ENCODE peak calls at places on chromosome X, in eight cellular contexts. W is stomach, E is coronary artery, B is epithelial cell of esophagus, Q is vagina, J is OCI-LY7, G is sigmoid colon, D is HFFc6. V is an unnamed sample.

GRCh38 chrX:39688576-39689373 is 409.0 kb downstream of the BCOR start:
- DNase-seq in W (peak; percentile 75), E (peak; percentile 79), B (peak; percentile 30), Q (no peak), J (no peak), G (peak; percentile 76), D (no peak), V (peak; percentile 59)

GRCh38 chrX:39550795-39551361 is 546.9 kb downstream of the BCOR start:
- DNase-seq in W (no peak), E (peak; percentile 26), B (no peak), Q (no peak), J (no peak), G (no peak), D (no peak), V (no peak)

GRCh38 chrX:133776072-133776471 is 209.3 kb downstream of the GPC3 start:
- DNase-seq in W (peak; percentile 27), E (no peak), B (peak; percentile 0), Q (no peak), J (no peak), G (no peak), D (no peak), V (no peak)

GRCh38 chrX:136157187-136157586 is 9.9 kb downstream of the FHL1 start:
- DNase-seq in W (no peak), E (no peak), B (no peak), Q (no peak), J (peak; percentile 55), G (no peak), D (no peak), V (no peak)

GRCh38 chrX:71367396-71367795 is 1.2 kb downstream of the TAF1 start:
- DNase-seq in W (no peak), E (no peak), B (no peak), Q (no peak), J (no peak), G (no peak), D (no peak), V (no peak)

GRCh38 chrX:154460326-154460725 is 2.2 kb downstream of the PLXNA3 start:
- DNase-seq in W (no peak), E (no peak), B (no peak), Q (no peak), J (no peak), G (no peak), D (no peak), V (no peak)

GRCh38 chrX:71616672-71617529 is 1.4 kb downstream of the CXCR3 start:
- DNase-seq in W (no peak), E (no peak), B (no peak), Q (no peak), J (no peak), G (no peak), D (no peak), V (no peak)

GRCh38 chrX:39766882-39767281 is 330.9 kb downstream of the BCOR start:
- DNase-seq in W (no peak), E (peak; percentile 86), B (no peak), Q (no peak), J (no peak), G (peak; percentile 52), D (no peak), V (no peak)

GRCh38 chrX:115147220-115147619 is 42.0 kb upstream of the RBMXL3 start:
- DNase-seq in W (no peak), E (no peak), B (peak; percentile 24), Q (no peak), J (no peak), G (no peak), D (no peak), V (no peak)

GRCh38 chrX:53584891-53585290 is 101.6 kb downstream of the HUWE1 start:
- DNase-seq in W (no peak), E (no peak), B (no peak), Q (no peak), J (no peak), G (no peak), D (no peak), V (no peak)

GRCh38 chrX:26670521-26670920 is 454.6 kb downstream of the MAGEB5 start:
- DNase-seq in W (no peak), E (no peak), B (no peak), Q (no peak), J (no peak), G (no peak), D (no peak), V (no peak)

GRCh38 chrX:109914114-109914849 is 88.6 kb upstream of the TMEM164 start:
- DNase-seq in W (no peak), E (no peak), B (no peak), Q (no peak), J (no peak), G (no peak), D (no peak), V (no peak)

GRCh38 chrX:37986893-37987292 is 19.5 kb upstream of the SYTL5 start:
- DNase-seq in W (no peak), E (no peak), B (no peak), Q (no peak), J (no peak), G (no peak), D (no peak), V (no peak)

GRCh38 chrX:119468930-119469635 is 839 bp downstream of the SLC25A5 start:
- DNase-seq in W (peak; percentile 93), E (peak; percentile 86), B (peak; percentile 81), Q (no peak), J (peak; percentile 87), G (peak; percentile 93), D (peak; percentile 51), V (peak; percentile 77)

GRCh38 chrX:53263597-53264094 is 17.7 kb downstream of the IQSEC2 start:
- DNase-seq in W (no peak), E (no peak), B (peak; percentile 71), Q (no peak), J (no peak), G (no peak), D (peak; percentile 81), V (no peak)

GRCh38 chrX:17689971-17690409 is 47.3 kb upstream of the SCML1 start:
- DNase-seq in W (peak; percentile 41), E (no peak), B (peak; percentile 61), Q (no peak), J (peak; percentile 36), G (no peak), D (peak; percentile 60), V (peak; percentile 30)

GRCh38 chrX:136525738-136526606 is 6.0 kb upstream of the VGLL1 start:
- DNase-seq in W (peak; percentile 76), E (peak; percentile 76), B (peak; percentile 77), Q (no peak), J (no peak), G (peak; percentile 95), D (peak; percentile 78), V (no peak)

GRCh38 chrX:29728639-29729038 is 486.7 kb upstream of the MAGEB2 start:
- DNase-seq in W (no peak), E (no peak), B (peak; percentile 79), Q (no peak), J (no peak), G (no peak), D (no peak), V (no peak)

GRCh38 chrX:119398974-119399771 is at the start of gene SLC25A43:
- DNase-seq in W (peak; percentile 49), E (no peak), B (no peak), Q (no peak), J (peak; percentile 71), G (peak; percentile 76), D (no peak), V (peak; percentile 14)

GRCh38 chrX:46327229-46328081 is 217.8 kb downstream of the ZNF674 start:
- DNase-seq in W (peak; percentile 51), E (no peak), B (peak; percentile 88), Q (no peak), J (no peak), G (no peak), D (no peak), V (peak; percentile 16)

GRCh38 chrX:34341258-34341657 is 209.1 kb upstream of the FAM47A start:
- DNase-seq in W (no peak), E (no peak), B (peak; percentile 11), Q (no peak), J (no peak), G (no peak), D (no peak), V (no peak)
- TF ChIP-seq CTCF in W (no peak), E (no peak), B (peak; percentile 5), Q (no peak), J (peak; percentile 40), G (no peak), D (no peak), V (peak; percentile 55)

GRCh38 chrX:43500996-43501694 is 155.0 kb upstream of the MAOA start:
- DNase-seq in W (no peak), E (no peak), B (peak; percentile 55), Q (no peak), J (no peak), G (no peak), D (no peak), V (no peak)
- TF ChIP-seq CTCF in W (no peak), E (no peak), B (no peak), Q (no peak), J (no peak), G (no peak), D (no peak), V (no peak)

DNA sequence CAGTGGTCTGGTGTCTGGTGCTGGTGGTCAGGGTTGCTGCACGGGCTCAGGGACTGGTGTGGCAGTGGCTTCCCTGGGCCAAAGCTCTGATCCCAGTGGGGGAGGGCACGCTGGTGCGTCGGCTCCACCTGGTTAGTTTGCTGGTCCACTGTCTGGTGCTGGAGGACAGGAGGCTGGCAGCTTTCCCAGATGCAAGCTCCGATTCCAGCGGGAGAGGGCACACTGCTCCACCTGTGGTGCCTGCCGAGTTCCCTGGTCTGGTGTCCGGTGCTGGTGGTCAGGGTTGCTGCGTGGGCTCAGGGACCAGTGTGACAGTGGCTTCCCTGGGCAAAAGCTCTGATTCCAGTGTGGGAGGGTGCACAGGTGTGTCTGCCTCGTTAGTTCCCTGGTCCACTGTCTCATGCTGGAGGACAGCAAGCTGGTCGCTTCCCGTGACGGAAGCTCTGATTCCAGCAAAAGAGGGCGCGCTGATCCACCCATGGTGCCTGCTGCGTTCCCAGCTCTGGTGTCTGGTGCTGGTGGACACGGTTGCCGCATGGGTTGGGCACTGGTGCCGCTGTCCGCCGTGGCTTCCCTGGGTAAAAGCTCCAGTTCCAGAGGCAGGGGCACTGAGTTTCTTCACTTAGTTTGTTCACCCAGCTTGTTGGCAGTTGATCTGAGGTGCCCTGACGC is 5.8 kb downstream of the VMA21 start:
- DNase-seq in W (peak; percentile 54), E (no peak), B (no peak), Q (no peak), J (no peak), G (peak; percentile 81), D (no peak), V (no peak)
- TF ChIP-seq CTCF in W (no peak), E (no peak), B (no peak), Q (no peak), J (no peak), G (no peak), D (no peak), V (no peak)

DNA sequence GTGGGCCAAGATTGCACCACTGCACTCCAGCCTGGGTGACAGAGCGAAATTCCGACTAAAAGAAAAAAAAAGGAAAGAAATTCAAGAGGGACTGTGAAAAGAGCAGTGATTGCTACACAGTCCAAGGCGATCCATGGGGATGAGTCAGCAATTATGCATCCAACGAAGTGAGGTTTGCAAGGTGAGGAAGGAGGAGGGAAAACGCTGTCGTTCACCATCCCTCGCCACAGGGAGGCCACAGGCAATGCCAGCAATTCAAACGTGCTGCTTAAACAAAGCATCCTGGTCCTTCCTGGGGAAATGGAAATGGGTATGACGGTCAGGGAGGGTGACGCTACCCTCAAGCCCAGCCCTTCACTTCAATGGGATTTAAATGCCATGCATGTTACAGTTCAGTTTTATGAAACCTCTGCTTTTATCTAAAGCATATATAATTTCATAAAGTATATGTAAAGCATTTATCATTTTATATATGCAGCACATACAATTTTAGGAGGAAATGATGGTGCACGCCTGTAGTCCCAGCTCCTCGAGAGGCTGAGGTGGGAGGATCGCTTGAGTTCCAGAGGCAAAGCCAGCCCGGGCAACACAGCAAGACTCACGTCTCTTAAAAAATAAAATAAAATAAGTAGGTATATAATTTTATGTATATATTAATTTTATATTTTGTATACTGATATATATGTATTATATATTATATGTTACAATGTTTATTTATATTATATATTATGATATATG is 108.7 kb downstream of the DHRSX start:
- DNase-seq in W (no peak), E (no peak), B (peak; percentile 96), Q (no peak), J (no peak), G (no peak), D (peak; percentile 90), V (no peak)
- TF ChIP-seq CTCF in W (no peak), E (no peak), B (peak; percentile 56), Q (no peak), J (no peak), G (no peak), D (peak; percentile 54), V (no peak)